ENCODE peak calls at places on chromosome 14, in four cellular contexts. One of them, this sample, is unnamed.

GRCh38 chr14:19920021-19920657 is at the start of gene OR4K5:
- DNase-seq in WTC11: no peak
- DNase-seq in HepG2: no peak
- DNase-seq in K562: no peak
- DNase-seq in this sample: no peak

GRCh38 chr14:102192840-102193502 is 53.3 kb downstream of the WDR20 start:
- DNase-seq in WTC11: no peak
- DNase-seq in HepG2: no peak
- DNase-seq in K562: no peak
- DNase-seq in this sample: no peak

GRCh38 chr14:69358233-69358963 is 39.7 kb downstream of the ERH start:
- DNase-seq in WTC11: no peak
- DNase-seq in HepG2: no peak
- DNase-seq in K562: no peak
- DNase-seq in this sample: no peak

GRCh38 chr14:79016828-79017505 is 846.8 kb downstream of the NRXN3 start:
- DNase-seq in WTC11: no peak
- DNase-seq in HepG2: peak
- DNase-seq in K562: no peak
- DNase-seq in this sample: peak

GRCh38 chr14:39350866-39351265 is 81.4 kb downstream of the FBXO33 start:
- DNase-seq in WTC11: no peak
- DNase-seq in HepG2: no peak
- DNase-seq in K562: no peak
- DNase-seq in this sample: no peak

GRCh38 chr14:35234007-35234406 is 58.2 kb upstream of the PSMA6 start:
- DNase-seq in WTC11: no peak
- DNase-seq in HepG2: no peak
- DNase-seq in K562: no peak
- DNase-seq in this sample: no peak

GRCh38 chr14:67674139-67674479 is 323 bp downstream of the VTI1B start:
- DNase-seq in WTC11: peak
- DNase-seq in HepG2: peak
- DNase-seq in K562: peak
- DNase-seq in this sample: peak

GRCh38 chr14:51865953-51866747 is 5.7 kb downstream of the GNG2 start:
- DNase-seq in WTC11: peak
- DNase-seq in HepG2: no peak
- DNase-seq in K562: no peak
- DNase-seq in this sample: no peak

GRCh38 chr14:30572771-30573170 is 13.8 kb downstream of the G2E3 start:
- DNase-seq in WTC11: no peak
- DNase-seq in HepG2: no peak
- DNase-seq in K562: no peak
- DNase-seq in this sample: no peak

GRCh38 chr14:96256420-96256819 is 410 bp downstream of the BDKRB1 start:
- DNase-seq in WTC11: no peak
- DNase-seq in HepG2: no peak
- DNase-seq in K562: no peak
- DNase-seq in this sample: no peak

GRCh38 chr14:50036211-50036610 is 80.2 kb downstream of the VCPKMT start:
- DNase-seq in WTC11: no peak
- DNase-seq in HepG2: no peak
- DNase-seq in K562: no peak
- DNase-seq in this sample: no peak

GRCh38 chr14:99758121-99758871 is 34.9 kb upstream of the EML1 start:
- DNase-seq in WTC11: peak
- DNase-seq in HepG2: no peak
- DNase-seq in K562: no peak
- DNase-seq in this sample: peak

GRCh38 chr14:99928963-99929362 is 135.8 kb downstream of the EML1 start:
- DNase-seq in WTC11: no peak
- DNase-seq in HepG2: no peak
- DNase-seq in K562: no peak
- DNase-seq in this sample: no peak

GRCh38 chr14:98900721-98901272 is 371.2 kb downstream of the BCL11B start:
- DNase-seq in WTC11: no peak
- DNase-seq in HepG2: no peak
- DNase-seq in K562: no peak
- DNase-seq in this sample: no peak

GRCh38 chr14:105742531-105742848 is 216.1 kb downstream of the TMEM121 start:
- DNase-seq in WTC11: no peak
- DNase-seq in HepG2: no peak
- DNase-seq in K562: no peak
- DNase-seq in this sample: no peak

GRCh38 chr14:100155881-100156645 is 3.4 kb downstream of the DEGS2 start:
- DNase-seq in WTC11: no peak
- DNase-seq in HepG2: peak
- DNase-seq in K562: no peak
- DNase-seq in this sample: peak

GRCh38 chr14:27613102-27613501 is 1015.3 kb upstream of the NOVA1 start:
- DNase-seq in WTC11: no peak
- DNase-seq in HepG2: no peak
- DNase-seq in K562: no peak
- DNase-seq in this sample: no peak

GRCh38 chr14:95023886-95024285 is 133.4 kb downstream of the DICER1 start:
- DNase-seq in WTC11: no peak
- DNase-seq in HepG2: no peak
- DNase-seq in K562: no peak
- DNase-seq in this sample: no peak
- TF ChIP-seq HMGXB4 in WTC11: no peak
- TF ChIP-seq HMGXB4 in HepG2: no peak
- TF ChIP-seq HMGXB4 in K562: no peak
- TF ChIP-seq HMGXB4 in this sample: no peak

GRCh38 chr14:104289485-104289884 is 151.1 kb downstream of the KIF26A start:
- DNase-seq in WTC11: no peak
- DNase-seq in HepG2: no peak
- DNase-seq in K562: no peak
- DNase-seq in this sample: no peak
- TF ChIP-seq HMGXB4 in WTC11: no peak
- TF ChIP-seq HMGXB4 in HepG2: no peak
- TF ChIP-seq HMGXB4 in K562: no peak
- TF ChIP-seq HMGXB4 in this sample: no peak

DNA sequence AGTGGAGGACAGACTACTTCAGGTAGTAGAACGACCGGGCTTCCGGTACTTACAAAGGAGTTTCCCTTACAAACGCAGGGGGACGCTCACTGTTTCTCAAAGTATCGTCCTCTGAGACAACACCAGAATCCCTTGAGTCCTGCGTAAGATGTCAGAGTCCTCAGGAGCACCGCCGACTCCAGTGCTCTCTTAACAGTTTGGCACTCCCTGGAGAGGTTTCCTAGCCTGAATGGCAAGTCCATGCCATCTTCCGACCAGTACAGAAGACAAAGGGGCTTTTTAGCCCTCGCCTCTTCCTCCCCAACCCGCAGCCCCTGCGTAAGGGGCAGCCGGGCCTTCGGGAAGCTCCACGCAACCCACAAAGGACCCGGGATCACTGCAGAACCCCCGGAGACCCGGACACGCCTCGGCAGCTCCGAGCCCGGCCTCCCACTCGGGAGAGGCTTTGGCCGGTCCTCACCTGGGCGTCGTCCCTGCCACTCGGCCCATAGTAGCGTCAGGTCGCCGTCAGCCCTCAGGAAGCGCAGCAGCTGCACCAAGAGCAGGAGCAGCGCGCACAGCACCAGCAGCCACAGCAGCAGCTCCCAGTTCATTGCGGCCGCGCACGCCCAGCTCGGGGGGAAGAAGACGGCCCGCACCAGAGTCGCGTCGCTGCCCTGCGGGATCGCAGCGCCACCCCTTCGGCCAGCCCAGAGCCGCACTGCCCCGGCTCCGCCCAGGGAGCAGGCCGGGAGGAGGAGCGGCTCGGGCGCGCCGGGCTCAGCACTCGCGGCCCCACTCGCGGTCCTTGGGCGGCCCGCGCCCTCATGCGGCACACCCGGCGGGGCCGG is at the start of gene DHRS7:
- DNase-seq in WTC11: peak
- DNase-seq in HepG2: peak
- DNase-seq in K562: peak
- DNase-seq in this sample: peak
- TF ChIP-seq HMGXB4 in WTC11: peak
- TF ChIP-seq HMGXB4 in HepG2: peak
- TF ChIP-seq HMGXB4 in K562: no peak
- TF ChIP-seq HMGXB4 in this sample: peak

GRCh38 chr14:70755655-70756054 is 53.7 kb downstream of the MAP3K9 start:
- DNase-seq in WTC11: no peak
- DNase-seq in HepG2: no peak
- DNase-seq in K562: no peak
- DNase-seq in this sample: no peak
- TF ChIP-seq HMGXB4 in WTC11: no peak
- TF ChIP-seq HMGXB4 in HepG2: no peak
- TF ChIP-seq HMGXB4 in K562: no peak
- TF ChIP-seq HMGXB4 in this sample: no peak

DNA sequence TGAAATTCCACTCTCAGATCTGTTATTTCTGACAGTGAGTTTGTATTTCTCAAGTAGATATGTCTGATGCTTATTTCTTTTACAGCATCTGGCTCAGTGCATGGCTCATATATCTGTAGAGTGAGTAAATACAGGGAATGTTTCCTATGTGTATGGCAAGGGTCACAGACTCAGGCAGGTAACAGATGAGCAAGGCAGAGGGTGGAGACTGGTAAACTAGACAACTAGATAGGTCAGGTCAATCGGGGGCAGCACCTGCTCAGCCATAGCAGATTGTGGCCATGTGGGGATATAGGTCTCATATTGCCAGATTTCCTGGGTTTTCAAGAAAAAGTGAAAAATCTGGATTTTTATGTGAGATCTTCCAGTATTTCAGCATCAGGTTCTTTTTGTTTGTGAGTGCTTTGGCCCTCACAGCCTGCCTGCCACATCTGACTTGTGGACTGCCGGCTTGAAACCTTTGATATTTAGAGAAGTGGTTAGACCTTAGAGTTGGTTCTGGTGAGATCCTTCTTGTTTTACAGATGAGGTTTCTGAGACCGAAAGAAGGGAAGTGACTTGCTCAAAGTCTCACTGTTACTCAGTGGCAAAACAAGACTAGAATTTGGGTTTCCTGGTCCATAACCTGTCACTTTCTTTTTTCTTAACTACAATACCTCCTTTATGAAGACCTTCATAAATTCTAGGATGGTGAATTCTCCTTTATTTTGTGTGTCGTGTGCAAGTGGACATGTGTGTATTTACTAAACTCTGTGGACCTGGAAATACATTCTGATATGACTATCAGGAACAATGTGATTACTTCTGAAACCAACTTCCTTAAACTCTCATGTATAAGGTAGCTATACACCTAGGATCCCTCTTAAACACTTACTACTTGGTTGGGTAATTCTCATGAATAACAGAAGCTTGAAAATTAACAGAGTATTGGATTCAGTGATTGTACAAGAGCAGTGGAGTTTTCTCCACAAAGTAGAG is 34.4 kb downstream of the PROX2 start:
- DNase-seq in WTC11: no peak
- DNase-seq in HepG2: no peak
- DNase-seq in K562: no peak
- DNase-seq in this sample: no peak
- TF ChIP-seq HMGXB4 in WTC11: no peak
- TF ChIP-seq HMGXB4 in HepG2: no peak
- TF ChIP-seq HMGXB4 in K562: no peak
- TF ChIP-seq HMGXB4 in this sample: no peak

GRCh38 chr14:89364316-89364715 is 52.7 kb downstream of the FOXN3 start:
- DNase-seq in WTC11: no peak
- DNase-seq in HepG2: no peak
- DNase-seq in K562: no peak
- DNase-seq in this sample: no peak
- TF ChIP-seq HMGXB4 in WTC11: no peak
- TF ChIP-seq HMGXB4 in HepG2: no peak
- TF ChIP-seq HMGXB4 in K562: no peak
- TF ChIP-seq HMGXB4 in this sample: no peak

GRCh38 chr14:37047996-37048395 is 124.4 kb downstream of the SLC25A21 start:
- DNase-seq in WTC11: no peak
- DNase-seq in HepG2: no peak
- DNase-seq in K562: no peak
- DNase-seq in this sample: no peak
- TF ChIP-seq HMGXB4 in WTC11: no peak
- TF ChIP-seq HMGXB4 in HepG2: no peak
- TF ChIP-seq HMGXB4 in K562: no peak
- TF ChIP-seq HMGXB4 in this sample: no peak

DNA sequence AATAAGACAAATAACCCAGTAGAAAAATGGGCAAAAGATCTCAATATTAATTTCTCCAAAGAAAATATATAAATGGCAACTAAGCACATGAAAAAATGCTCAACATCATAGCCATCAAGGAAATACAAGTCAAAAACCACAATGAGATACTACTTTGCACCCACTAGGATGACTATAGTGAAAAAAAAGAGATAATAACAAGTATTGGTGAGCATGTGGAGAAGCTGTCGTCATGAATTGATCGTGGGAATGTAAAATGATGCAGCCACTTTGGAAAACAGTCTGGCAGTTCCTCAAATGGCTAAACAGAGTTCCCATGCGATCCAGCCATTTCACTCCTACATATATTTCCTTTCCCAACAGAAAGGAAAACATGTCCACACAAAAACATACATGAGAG is 18.1 kb downstream of the JDP2 start:
- DNase-seq in WTC11: no peak
- DNase-seq in HepG2: no peak
- DNase-seq in K562: no peak
- DNase-seq in this sample: no peak
- TF ChIP-seq HMGXB4 in WTC11: no peak
- TF ChIP-seq HMGXB4 in HepG2: no peak
- TF ChIP-seq HMGXB4 in K562: no peak
- TF ChIP-seq HMGXB4 in this sample: no peak

This sample was measured in A549.